ENCODE peak calls at places on chromosomes 3 and 15, in ten cellular contexts. M is fibroblast of pulmonary artery, K is epithelial cell of esophagus, J is body of pancreas, X is fibroblast of the aortic adventitia, T is RWPE1, V is fibroblast of lung, N is HepG2, A is endothelial cell, C is A549. Z is an unnamed sample.

GRCh38 chr3:160003520-160004128 is 15.0 kb downstream of the IL12A start:
- DNase-seq in M (peak; percentile 53), K (peak; percentile 58), J (peak; percentile 51), X (peak; percentile 47), T (peak; percentile 55), V (peak; percentile 58), N (peak; percentile 51), A (peak; percentile 74), C (peak; percentile 60), Z (peak; percentile 79)

GRCh38 chr3:52217409-52217805 is 8.0 kb downstream of the TLR9 start:
- DNase-seq in M (no peak), K (no peak), J (no peak), X (no peak), T (no peak), V (no peak), N (no peak), A (no peak), C (no peak), Z (no peak)

GRCh38 chr3:42663581-42664442 is 10.3 kb downstream of the ZBTB47 start:
- DNase-seq in M (no peak), K (no peak), J (no peak), X (no peak), T (no peak), V (no peak), N (no peak), A (no peak), C (no peak), Z (no peak)

GRCh38 chr3:169664034-169664820 is 715 bp upstream of the MECOM start:
- DNase-seq in M (peak; percentile 18), K (no peak), J (peak; percentile 27), X (peak; percentile 55), T (no peak), V (peak; percentile 49), N (no peak), A (peak; percentile 44), C (no peak), Z (no peak)

GRCh38 chr3:126114406-126115386 is 30.8 kb upstream of the SLC41A3 start:
- DNase-seq in M (no peak), K (no peak), J (no peak), X (no peak), T (no peak), V (no peak), N (no peak), A (no peak), C (no peak), Z (no peak)

GRCh38 chr3:173371848-173372487 is 25.6 kb upstream of the NLGN1 start:
- DNase-seq in M (peak; percentile 41), K (peak; percentile 43), J (peak; percentile 17), X (peak; percentile 38), T (peak; percentile 33), V (peak; percentile 49), N (no peak), A (peak; percentile 40), C (no peak), Z (peak; percentile 38)

GRCh38 chr3:185176756-185177359 is 24.0 kb upstream of the C3orf70 start:
- DNase-seq in M (peak; percentile 62), K (peak; percentile 45), J (peak; percentile 14), X (peak; percentile 50), T (peak; percentile 38), V (peak; percentile 57), N (peak; percentile 36), A (peak; percentile 46), C (peak; percentile 18), Z (peak; percentile 74)

GRCh38 chr3:113103588-113103987 is 107.8 kb upstream of the BOC start:
- DNase-seq in M (no peak), K (no peak), J (peak; percentile 20), X (no peak), T (no peak), V (no peak), N (peak; percentile 71), A (no peak), C (no peak), Z (peak; percentile 57)

GRCh38 chr3:132286035-132286434 is 31.2 kb upstream of the ACP3 start:
- DNase-seq in M (no peak), K (no peak), J (no peak), X (no peak), T (no peak), V (no peak), N (no peak), A (no peak), C (no peak), Z (no peak)

GRCh38 chr3:132283440-132283839 is 33.8 kb upstream of the ACP3 start:
- DNase-seq in M (peak; percentile 54), K (no peak), J (peak; percentile 54), X (no peak), T (no peak), V (peak; percentile 69), N (no peak), A (no peak), C (no peak), Z (peak; percentile 15)

GRCh38 chr3:132284006-132284405 is 33.2 kb upstream of the ACP3 start:
- DNase-seq in M (peak; percentile 13), K (no peak), J (no peak), X (peak; percentile 21), T (no peak), V (peak; percentile 20), N (no peak), A (no peak), C (no peak), Z (no peak)

GRCh38 chr3:132285620-132285945 is 31.6 kb upstream of the ACP3 start:
- DNase-seq in M (no peak), K (no peak), J (peak; percentile 42), X (peak; percentile 35), T (no peak), V (peak; percentile 50), N (no peak), A (no peak), C (no peak), Z (no peak)

DNA sequence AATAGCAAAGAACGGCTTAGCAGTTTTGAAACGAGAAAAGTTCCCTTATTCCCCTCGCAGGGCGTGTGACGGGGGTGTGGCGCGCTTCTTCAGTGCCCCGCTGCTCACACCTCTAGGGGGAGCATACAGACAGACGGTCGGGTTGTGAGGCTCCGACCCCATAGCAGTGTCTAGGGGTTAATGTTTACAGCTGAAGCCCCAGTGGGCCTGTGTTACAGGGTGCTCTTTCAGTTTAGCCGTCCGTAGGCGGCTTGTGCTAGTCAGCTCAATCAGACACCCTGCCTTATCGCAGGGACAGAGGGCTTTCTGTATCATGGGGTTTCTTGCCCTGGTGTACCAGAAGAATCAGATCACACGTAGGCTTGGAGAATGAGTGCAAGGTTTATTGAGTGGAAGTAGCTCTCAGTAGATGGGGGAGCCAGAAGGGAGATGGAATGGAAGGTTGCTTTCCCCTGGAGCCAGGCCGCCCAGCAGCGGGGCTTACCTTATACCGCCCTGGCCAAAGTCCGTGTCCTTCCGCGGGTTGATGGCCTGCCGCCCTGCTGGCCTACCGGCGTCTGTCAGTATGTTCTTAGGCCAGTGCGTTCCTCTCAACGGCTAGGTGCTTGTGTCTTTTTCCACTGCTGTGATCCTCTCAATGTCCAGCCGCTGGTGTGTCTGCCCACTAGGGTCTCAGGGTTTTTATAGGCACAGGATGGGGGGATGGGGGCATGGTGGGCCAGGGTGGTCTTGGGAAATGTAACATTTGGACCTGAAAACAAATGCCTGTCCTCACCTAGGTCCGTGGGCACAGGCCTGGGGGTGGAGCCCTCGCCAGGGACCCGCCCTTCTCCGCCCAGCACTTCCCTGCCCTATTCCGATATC is 32.2 kb upstream of the ACP3 start:
- DNase-seq in M (no peak), K (no peak), J (peak; percentile 10), X (no peak), T (no peak), V (no peak), N (peak; percentile 3), A (no peak), C (no peak), Z (no peak)
- TF ChIP-seq CTCF in M (no peak), K (no peak), J (no peak), X (no peak), T (no peak), V (no peak), N (peak; percentile 8), A (no peak), C (no peak), Z (no peak)

DNA sequence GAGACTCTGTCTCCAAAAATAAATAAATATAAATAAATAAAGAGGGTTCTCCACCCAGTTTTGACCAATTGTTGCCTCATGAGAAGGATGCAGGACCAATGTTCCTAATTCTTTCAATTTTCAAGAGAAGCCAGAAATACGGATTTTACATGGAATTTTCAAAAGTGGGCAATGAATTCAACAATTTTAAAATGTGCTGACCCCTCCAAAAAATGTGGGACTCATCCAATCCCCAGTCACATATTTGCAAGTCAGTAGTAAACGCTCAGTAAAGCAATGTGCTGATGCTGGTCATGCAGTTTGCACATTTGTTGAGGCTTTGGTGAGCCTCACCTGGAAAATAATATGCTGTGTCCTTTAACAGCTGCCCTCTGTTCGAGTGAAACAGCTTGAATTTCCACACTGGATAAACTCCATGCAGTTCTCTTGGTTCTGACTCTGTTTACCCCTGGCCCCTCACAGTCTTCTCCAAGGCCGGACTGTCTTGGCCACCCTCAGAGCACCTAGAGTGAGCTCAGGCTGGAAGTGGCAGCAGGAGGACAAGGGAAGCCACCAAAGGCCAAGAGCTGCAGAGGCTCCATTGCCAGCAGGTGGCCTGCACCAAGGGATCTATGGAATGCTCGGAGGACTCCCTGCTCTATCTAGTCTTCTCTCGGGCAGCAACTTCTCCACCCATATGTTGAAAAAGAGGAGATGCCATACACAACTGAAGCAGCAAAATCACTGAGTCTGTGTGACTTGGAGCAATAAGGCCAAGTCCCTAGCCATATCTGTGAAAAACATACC is 246.8 kb downstream of the UACA start:
- DNase-seq in M (no peak), K (no peak), J (no peak), X (no peak), T (no peak), V (no peak), N (no peak), A (no peak), C (no peak), Z (no peak)
- TF ChIP-seq CTCF in M (no peak), K (peak; percentile 8), J (no peak), X (no peak), T (no peak), V (no peak), N (peak; percentile 36), A (no peak), C (no peak), Z (no peak)

GRCh38 chr15:80450811-80451321 is 46.7 kb downstream of the ARNT2 start:
- DNase-seq in M (no peak), K (no peak), J (no peak), X (no peak), T (no peak), V (no peak), N (no peak), A (no peak), C (no peak), Z (no peak)
- TF ChIP-seq CTCF in M (no peak), K (no peak), J (no peak), X (no peak), T (no peak), V (no peak), N (no peak), A (no peak), C (no peak), Z (no peak)

DNA sequence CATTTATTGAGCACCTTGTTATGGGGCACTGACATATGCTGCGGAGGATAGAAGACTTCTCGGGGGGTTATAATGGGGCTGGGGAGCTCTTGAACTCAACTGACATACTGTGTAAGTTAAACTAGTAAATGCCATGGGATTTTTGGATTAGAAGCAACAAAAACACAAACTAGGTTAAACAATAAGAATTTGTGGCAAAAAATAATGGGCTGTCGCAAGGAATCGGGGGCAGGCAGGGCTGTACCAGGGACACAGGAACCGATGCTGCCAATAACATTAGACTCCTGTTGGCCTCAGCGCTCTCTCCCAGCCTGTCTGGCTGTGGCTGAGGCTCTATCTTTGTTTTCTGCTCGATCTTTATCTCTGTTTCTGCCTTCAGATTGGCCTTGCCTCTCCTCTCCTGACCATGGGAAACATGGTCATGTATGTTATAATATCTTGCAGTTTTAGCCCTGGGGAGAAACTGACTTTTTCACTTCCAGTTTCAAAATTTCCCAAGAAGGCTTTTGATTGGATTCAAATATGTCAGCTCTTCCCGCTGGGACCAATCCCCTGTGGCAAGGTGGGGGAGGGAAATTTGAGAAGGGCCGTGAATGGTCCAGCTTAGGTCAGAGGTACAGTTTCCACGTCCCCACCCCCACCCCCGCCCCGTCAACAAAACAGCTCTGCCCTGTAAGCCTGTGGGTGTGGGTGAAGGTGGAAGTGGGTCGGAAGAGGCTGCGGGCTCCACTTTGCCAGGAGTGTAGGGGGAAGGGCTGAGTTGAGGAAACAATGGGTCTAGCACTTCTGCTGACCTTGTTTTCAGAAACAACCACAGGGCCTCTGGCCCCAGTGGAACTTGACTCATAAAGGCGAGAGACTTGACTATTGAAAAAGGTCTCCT is 161.0 kb upstream of the TBL1XR1 start:
- DNase-seq in M (peak; percentile 91), K (peak; percentile 64), J (peak; percentile 73), X (peak; percentile 92), T (peak; percentile 59), V (peak; percentile 75), N (peak; percentile 97), A (peak; percentile 53), C (peak; percentile 76), Z (peak; percentile 99)
- TF ChIP-seq CTCF in M (no peak), K (no peak), J (no peak), X (no peak), T (no peak), V (no peak), N (no peak), A (no peak), C (no peak), Z (no peak)

Z was measured in MM.1S.